ENCODE peak calls at places on chromosome 7, in seven cellular contexts. One of them, this sample, is unnamed.

GRCh38 chr7:25408861-25409260 is 180.6 kb upstream of the NPVF start:
- DNase-seq in SK-N-SH: no peak
- DNase-seq in H1: no peak
- DNase-seq in K562: no peak
- DNase-seq in HCT116: no peak
- DNase-seq in HepG2: no peak
- DNase-seq in GM12878: no peak
- DNase-seq in this sample: no peak

GRCh38 chr7:3862774-3863173 is 561.7 kb downstream of the SDK1 start:
- DNase-seq in SK-N-SH: no peak
- DNase-seq in H1: no peak
- DNase-seq in K562: no peak
- DNase-seq in HCT116: no peak
- DNase-seq in HepG2: no peak
- DNase-seq in GM12878: no peak
- DNase-seq in this sample: no peak

GRCh38 chr7:55158541-55158940 is 139.7 kb downstream of the EGFR start:
- DNase-seq in SK-N-SH: no peak
- DNase-seq in H1: no peak
- DNase-seq in K562: no peak
- DNase-seq in HCT116: no peak
- DNase-seq in HepG2: no peak
- DNase-seq in GM12878: no peak
- DNase-seq in this sample: no peak

GRCh38 chr7:45171946-45172345 is 14.4 kb downstream of the RAMP3 start:
- DNase-seq in SK-N-SH: no peak
- DNase-seq in H1: no peak
- DNase-seq in K562: no peak
- DNase-seq in HCT116: no peak
- DNase-seq in HepG2: no peak
- DNase-seq in GM12878: no peak
- DNase-seq in this sample: no peak

GRCh38 chr7:148708026-148708685 is 9.5 kb downstream of the CUL1 start:
- DNase-seq in SK-N-SH: no peak
- DNase-seq in H1: no peak
- DNase-seq in K562: no peak
- DNase-seq in HCT116: no peak
- DNase-seq in HepG2: no peak
- DNase-seq in GM12878: no peak
- DNase-seq in this sample: no peak

GRCh38 chr7:20835111-20835750 is 48.5 kb upstream of the SP8 start:
- DNase-seq in SK-N-SH: no peak
- DNase-seq in H1: peak; percentile 47
- DNase-seq in K562: peak; percentile 38
- DNase-seq in HCT116: no peak
- DNase-seq in HepG2: no peak
- DNase-seq in GM12878: no peak
- DNase-seq in this sample: no peak

GRCh38 chr7:124276005-124276606 is 243.2 kb upstream of the TMEM229A start:
- DNase-seq in SK-N-SH: peak; percentile 27
- DNase-seq in H1: peak; percentile 23
- DNase-seq in K562: peak; percentile 57
- DNase-seq in HCT116: peak; percentile 45
- DNase-seq in HepG2: peak; percentile 29
- DNase-seq in GM12878: no peak
- DNase-seq in this sample: peak; percentile 35

GRCh38 chr7:262251-262572 is 27.8 kb upstream of the FOXL3 start:
- DNase-seq in SK-N-SH: no peak
- DNase-seq in H1: no peak
- DNase-seq in K562: no peak
- DNase-seq in HCT116: no peak
- DNase-seq in HepG2: no peak
- DNase-seq in GM12878: no peak
- DNase-seq in this sample: no peak

GRCh38 chr7:139681463-139681755 is 96.4 kb downstream of the HIPK2 start:
- DNase-seq in SK-N-SH: no peak
- DNase-seq in H1: no peak
- DNase-seq in K562: peak; percentile 44
- DNase-seq in HCT116: peak; percentile 37
- DNase-seq in HepG2: no peak
- DNase-seq in GM12878: no peak
- DNase-seq in this sample: no peak

GRCh38 chr7:5143935-5144903 is 45.8 kb upstream of the WIPI2 start:
- DNase-seq in SK-N-SH: peak; percentile 40
- DNase-seq in H1: no peak
- DNase-seq in K562: peak; percentile 49
- DNase-seq in HCT116: no peak
- DNase-seq in HepG2: no peak
- DNase-seq in GM12878: peak; percentile 55
- DNase-seq in this sample: no peak

GRCh38 chr7:128076831-128077271 is 45.6 kb upstream of the LRRC4 start:
- DNase-seq in SK-N-SH: peak; percentile 71
- DNase-seq in H1: no peak
- DNase-seq in K562: no peak
- DNase-seq in HCT116: no peak
- DNase-seq in HepG2: no peak
- DNase-seq in GM12878: no peak
- DNase-seq in this sample: no peak

GRCh38 chr7:30505174-30505697 is 607 bp upstream of the GGCT start:
- DNase-seq in SK-N-SH: no peak
- DNase-seq in H1: no peak
- DNase-seq in K562: no peak
- DNase-seq in HCT116: no peak
- DNase-seq in HepG2: no peak
- DNase-seq in GM12878: no peak
- DNase-seq in this sample: no peak

DNA sequence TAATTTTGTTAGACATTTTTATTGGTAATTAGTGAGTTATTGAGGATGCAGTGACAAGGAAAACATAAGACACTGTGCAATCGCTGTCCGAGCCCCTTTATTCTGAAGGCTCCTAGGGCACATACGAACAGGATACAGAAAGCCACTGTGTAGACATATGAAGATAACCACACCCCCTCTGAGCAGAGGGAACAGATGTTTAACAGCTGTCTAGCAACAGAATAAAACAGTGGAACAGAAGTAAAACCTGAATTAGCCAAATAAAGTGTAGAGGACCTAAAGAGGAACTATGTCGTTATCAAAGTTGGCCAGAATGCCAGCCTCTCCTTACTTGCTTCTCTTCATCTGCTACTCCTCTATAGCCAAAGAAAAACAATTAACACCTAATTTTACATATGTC is 43.6 kb downstream of the CYTH3 start:
- DNase-seq in SK-N-SH: peak; percentile 82
- DNase-seq in H1: no peak
- DNase-seq in K562: peak; percentile 58
- DNase-seq in HCT116: no peak
- DNase-seq in HepG2: no peak
- DNase-seq in GM12878: peak; percentile 40
- DNase-seq in this sample: no peak
- TF ChIP-seq JUND in SK-N-SH: no peak
- TF ChIP-seq JUND in H1: no peak
- TF ChIP-seq JUND in K562: no peak
- TF ChIP-seq JUND in HCT116: no peak
- TF ChIP-seq JUND in HepG2: no peak
- TF ChIP-seq JUND in GM12878: no peak
- TF ChIP-seq JUND in this sample: no peak

GRCh38 chr7:95250591-95250990 is 73.7 kb downstream of the PON1 start:
- DNase-seq in SK-N-SH: no peak
- DNase-seq in H1: no peak
- DNase-seq in K562: no peak
- DNase-seq in HCT116: no peak
- DNase-seq in HepG2: no peak
- DNase-seq in GM12878: no peak
- DNase-seq in this sample: no peak

GRCh38 chr7:95244616-95245015 is 79.7 kb downstream of the PON1 start:
- DNase-seq in SK-N-SH: no peak
- DNase-seq in H1: no peak
- DNase-seq in K562: no peak
- DNase-seq in HCT116: no peak
- DNase-seq in HepG2: no peak
- DNase-seq in GM12878: no peak
- DNase-seq in this sample: no peak

GRCh38 chr7:95246935-95247370 is 77.4 kb downstream of the PON1 start:
- DNase-seq in SK-N-SH: peak; percentile 55
- DNase-seq in H1: peak; percentile 15
- DNase-seq in K562: peak; percentile 27
- DNase-seq in HCT116: peak; percentile 54
- DNase-seq in HepG2: peak; percentile 54
- DNase-seq in GM12878: peak; percentile 5
- DNase-seq in this sample: peak; percentile 74

GRCh38 chr7:95240910-95241309 is 83.4 kb downstream of the PON1 start:
- DNase-seq in SK-N-SH: no peak
- DNase-seq in H1: no peak
- DNase-seq in K562: no peak
- DNase-seq in HCT116: no peak
- DNase-seq in HepG2: no peak
- DNase-seq in GM12878: no peak
- DNase-seq in this sample: no peak

GRCh38 chr7:95245828-95246227 is 78.5 kb downstream of the PON1 start:
- DNase-seq in SK-N-SH: no peak
- DNase-seq in H1: peak; percentile 15
- DNase-seq in K562: no peak
- DNase-seq in HCT116: no peak
- DNase-seq in HepG2: no peak
- DNase-seq in GM12878: no peak
- DNase-seq in this sample: no peak
- TF ChIP-seq JUND in SK-N-SH: no peak
- TF ChIP-seq JUND in H1: no peak
- TF ChIP-seq JUND in K562: no peak
- TF ChIP-seq JUND in HCT116: no peak
- TF ChIP-seq JUND in HepG2: no peak
- TF ChIP-seq JUND in GM12878: no peak
- TF ChIP-seq JUND in this sample: no peak

GRCh38 chr7:105656922-105657521 is 75.7 kb upstream of the EFCAB10 start:
- DNase-seq in SK-N-SH: peak; percentile 59
- DNase-seq in H1: no peak
- DNase-seq in K562: peak; percentile 92
- DNase-seq in HCT116: peak; percentile 19
- DNase-seq in HepG2: no peak
- DNase-seq in GM12878: no peak
- DNase-seq in this sample: peak; percentile 45

GRCh38 chr7:105653441-105654005 is 72.2 kb upstream of the EFCAB10 start:
- DNase-seq in SK-N-SH: no peak
- DNase-seq in H1: no peak
- DNase-seq in K562: no peak
- DNase-seq in HCT116: no peak
- DNase-seq in HepG2: peak; percentile 82
- DNase-seq in GM12878: no peak
- DNase-seq in this sample: no peak

GRCh38 chr7:105655901-105656380 is 74.6 kb upstream of the EFCAB10 start:
- DNase-seq in SK-N-SH: no peak
- DNase-seq in H1: no peak
- DNase-seq in K562: no peak
- DNase-seq in HCT116: no peak
- DNase-seq in HepG2: no peak
- DNase-seq in GM12878: no peak
- DNase-seq in this sample: no peak

GRCh38 chr7:105654095-105654686 is 72.9 kb upstream of the EFCAB10 start:
- DNase-seq in SK-N-SH: no peak
- DNase-seq in H1: no peak
- DNase-seq in K562: no peak
- DNase-seq in HCT116: no peak
- DNase-seq in HepG2: no peak
- DNase-seq in GM12878: no peak
- DNase-seq in this sample: no peak

DNA sequence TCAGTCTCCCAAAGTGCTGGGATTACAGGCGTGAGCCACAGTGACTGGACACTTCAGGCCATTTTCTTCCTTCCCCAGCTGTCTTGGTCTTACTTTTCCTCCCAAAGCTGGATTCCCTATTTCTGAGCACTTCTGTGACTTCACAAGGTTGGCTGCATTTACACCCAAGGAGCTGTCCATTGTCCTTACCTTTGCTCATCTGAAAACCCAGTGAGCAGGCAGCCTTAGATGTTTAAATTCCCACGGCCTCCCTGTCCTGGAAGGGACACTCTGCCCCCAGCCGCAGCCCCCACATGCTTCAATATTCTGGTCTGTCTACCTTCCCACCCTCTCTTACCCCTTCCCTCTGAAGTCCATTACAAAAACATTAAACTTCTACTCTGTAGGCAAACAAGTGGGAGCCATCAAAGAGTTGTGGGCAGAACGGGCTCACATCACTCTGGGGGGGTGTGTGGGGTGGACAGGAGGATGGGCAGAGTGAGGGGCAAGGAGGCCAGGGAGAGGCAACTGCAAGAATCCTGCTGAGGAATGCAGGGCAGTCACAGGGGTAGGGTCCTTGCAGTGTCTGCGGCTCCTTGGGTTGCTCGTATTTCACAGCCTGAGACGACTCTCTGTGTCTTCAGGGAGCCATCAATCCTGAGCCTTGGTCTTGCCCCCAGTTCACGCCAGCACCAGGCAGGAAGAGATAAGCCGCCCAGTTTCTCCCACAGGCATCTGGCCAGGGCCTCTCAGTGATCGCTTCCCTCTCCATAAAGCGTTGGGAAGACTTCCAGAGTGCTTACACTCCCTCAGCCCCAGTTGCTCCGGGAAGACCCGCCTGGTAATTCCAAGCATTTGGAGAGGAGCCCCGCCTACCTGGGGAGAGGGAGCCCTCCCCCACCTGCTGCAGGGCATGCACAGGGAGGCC is 74.0 kb upstream of the EFCAB10 start:
- DNase-seq in SK-N-SH: peak; percentile 57
- DNase-seq in H1: no peak
- DNase-seq in K562: no peak
- DNase-seq in HCT116: no peak
- DNase-seq in HepG2: no peak
- DNase-seq in GM12878: no peak
- DNase-seq in this sample: peak; percentile 67
- TF ChIP-seq JUND in SK-N-SH: no peak
- TF ChIP-seq JUND in H1: no peak
- TF ChIP-seq JUND in K562: no peak
- TF ChIP-seq JUND in HCT116: no peak
- TF ChIP-seq JUND in HepG2: no peak
- TF ChIP-seq JUND in GM12878: no peak
- TF ChIP-seq JUND in this sample: no peak

GRCh38 chr7:107980671-107981190 is 22.2 kb downstream of the LAMB1 start:
- DNase-seq in SK-N-SH: no peak
- DNase-seq in H1: no peak
- DNase-seq in K562: no peak
- DNase-seq in HCT116: no peak
- DNase-seq in HepG2: no peak
- DNase-seq in GM12878: no peak
- DNase-seq in this sample: no peak

GRCh38 chr7:107976620-107977019 is 26.3 kb downstream of the LAMB1 start:
- DNase-seq in SK-N-SH: no peak
- DNase-seq in H1: no peak
- DNase-seq in K562: no peak
- DNase-seq in HCT116: no peak
- DNase-seq in HepG2: no peak
- DNase-seq in GM12878: no peak
- DNase-seq in this sample: no peak

GRCh38 chr7:107981466-107981865 is 21.5 kb downstream of the LAMB1 start:
- DNase-seq in SK-N-SH: no peak
- DNase-seq in H1: no peak
- DNase-seq in K562: no peak
- DNase-seq in HCT116: no peak
- DNase-seq in HepG2: no peak
- DNase-seq in GM12878: no peak
- DNase-seq in this sample: no peak

GRCh38 chr7:107980171-107980570 is 22.8 kb downstream of the LAMB1 start:
- DNase-seq in SK-N-SH: no peak
- DNase-seq in H1: no peak
- DNase-seq in K562: no peak
- DNase-seq in HCT116: no peak
- DNase-seq in HepG2: no peak
- DNase-seq in GM12878: no peak
- DNase-seq in this sample: peak; percentile 42

GRCh38 chr7:107978815-107979408 is 24.0 kb downstream of the LAMB1 start:
- DNase-seq in SK-N-SH: no peak
- DNase-seq in H1: no peak
- DNase-seq in K562: no peak
- DNase-seq in HCT116: no peak
- DNase-seq in HepG2: no peak
- DNase-seq in GM12878: no peak
- DNase-seq in this sample: no peak
- TF ChIP-seq JUND in SK-N-SH: no peak
- TF ChIP-seq JUND in H1: no peak
- TF ChIP-seq JUND in K562: no peak
- TF ChIP-seq JUND in HCT116: no peak
- TF ChIP-seq JUND in HepG2: no peak
- TF ChIP-seq JUND in GM12878: no peak
- TF ChIP-seq JUND in this sample: no peak

This sample was measured in T47D.